ENCODE peak calls at places on chromosomes 6 and 20, in four cellular contexts. T, F, Y and A are unnamed samples.

GRCh38 chr6:149483849-149484635 is 772 bp downstream of the ZC3H12D start:
- DNase-seq in T (no peak), F (no peak), Y (no peak), A (no peak)

GRCh38 chr6:11833626-11834592 is 55.3 kb upstream of the ADTRP start:
- DNase-seq in T (peak), F (no peak), Y (peak), A (no peak)

GRCh38 chr6:125149256-125150144 is 4.1 kb upstream of the TPD52L1 start:
- DNase-seq in T (no peak), F (no peak), Y (no peak), A (peak)

GRCh38 chr20:22371843-22372242 is 212.5 kb downstream of the FOXA2 start:
- DNase-seq in T (no peak), F (no peak), Y (peak), A (no peak)

GRCh38 chr6:163811317-163811716 is 396.8 kb downstream of the QKI start:
- DNase-seq in T (no peak), F (no peak), Y (no peak), A (no peak)

GRCh38 chr6:147078602-147079001 is 125.6 kb upstream of the STXBP5 start:
- DNase-seq in T (no peak), F (no peak), Y (no peak), A (peak)

GRCh38 chr20:34916774-34917354 is 38.7 kb downstream of the GSS start:
- DNase-seq in T (no peak), F (no peak), Y (no peak), A (no peak)

GRCh38 chr6:125104425-125104824 is 49.1 kb upstream of the TPD52L1 start:
- DNase-seq in T (peak), F (peak), Y (no peak), A (peak)

GRCh38 chr6:168165373-168165772 is 86.4 kb upstream of the FRMD1 start:
- DNase-seq in T (no peak), F (no peak), Y (no peak), A (no peak)

GRCh38 chr20:63215101-63216040 is 560 bp downstream of the YTHDF1 start:
- DNase-seq in T (peak), F (peak), Y (no peak), A (peak)
- TF ChIP-seq FOS in T (no peak), F (no peak), Y (no peak), A (no peak)

DNA sequence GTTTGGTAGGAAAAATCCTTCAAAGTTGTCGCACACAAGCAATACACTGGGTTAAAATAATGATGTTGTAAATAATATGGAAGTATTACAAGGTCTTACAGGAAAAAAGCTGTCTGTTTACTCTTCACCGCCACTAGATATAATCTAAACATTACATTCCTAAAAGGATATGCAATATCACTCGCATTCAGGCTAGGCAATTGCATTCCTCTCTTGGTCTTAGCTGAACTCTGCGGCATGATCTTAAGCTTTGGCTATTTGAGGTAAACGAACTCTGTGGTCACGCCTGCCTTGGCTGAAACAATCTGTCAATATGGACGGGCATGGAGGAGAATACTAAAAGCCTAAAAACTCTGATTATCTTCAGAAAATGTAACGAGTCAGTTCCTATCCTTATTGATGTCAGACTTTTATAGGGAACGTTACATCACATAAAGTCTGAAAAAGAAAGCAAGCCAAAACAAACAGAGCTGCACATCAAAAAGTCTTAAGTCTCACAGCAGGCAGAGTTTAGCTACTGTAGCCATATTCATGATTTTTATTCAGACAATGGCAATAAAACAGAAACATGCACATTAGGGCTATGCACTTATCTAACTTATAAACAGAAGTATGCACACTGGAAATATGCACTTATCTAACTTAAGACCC is 30.8 kb upstream of the FILIP1 start:
- DNase-seq in T (no peak), F (peak), Y (no peak), A (peak)
- TF ChIP-seq FOS in T (no peak), F (no peak), Y (no peak), A (no peak)

GRCh38 chr20:5222919-5223634 is 93.7 kb downstream of the PROKR2 start:
- DNase-seq in T (peak), F (peak), Y (peak), A (peak)
- TF ChIP-seq FOS in T (no peak), F (no peak), Y (no peak), A (no peak)

DNA sequence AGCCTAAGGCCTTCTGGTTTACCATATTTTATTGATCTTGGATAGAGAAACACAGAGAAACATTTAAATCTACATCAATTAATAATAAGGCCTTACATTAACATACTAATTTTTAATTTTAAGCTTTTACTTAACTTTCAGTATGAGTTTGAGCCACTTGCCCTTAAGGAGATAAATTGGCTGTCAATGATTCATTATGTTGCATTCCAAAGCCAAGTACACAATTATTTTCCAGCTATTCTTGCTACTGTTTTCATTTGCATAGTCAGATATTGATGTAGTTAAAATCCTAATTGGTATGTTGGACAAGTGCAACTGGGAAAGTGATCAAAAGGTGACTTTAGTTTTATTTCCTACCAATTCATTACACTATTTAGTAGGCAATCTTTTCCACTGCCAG is 58.2 kb downstream of the MOCS1 start:
- DNase-seq in T (no peak), F (no peak), Y (no peak), A (peak)
- TF ChIP-seq FOS in T (no peak), F (no peak), Y (no peak), A (no peak)

GRCh38 chr20:60718743-60719142 is 533.3 kb upstream of the CDH4 start:
- DNase-seq in T (peak), F (no peak), Y (no peak), A (no peak)

GRCh38 chr20:60715172-60715571 is 536.9 kb upstream of the CDH4 start:
- DNase-seq in T (peak), F (no peak), Y (no peak), A (no peak)
- TF ChIP-seq FOS in T (no peak), F (no peak), Y (no peak), A (no peak)

GRCh38 chr20:23918896-23919295 is 39.3 kb upstream of the CST5 start:
- DNase-seq in T (no peak), F (no peak), Y (no peak), A (no peak)
- TF ChIP-seq FOS in T (no peak), F (no peak), Y (no peak), A (no peak)

GRCh38 chr20:33626190-33626589 is 35.9 kb upstream of the C20orf144 start:
- DNase-seq in T (no peak), F (no peak), Y (no peak), A (no peak)
- TF ChIP-seq FOS in T (no peak), F (no peak), Y (no peak), A (no peak)

GRCh38 chr20:33650753-33651561 is 11.2 kb upstream of the C20orf144 start:
- DNase-seq in T (no peak), F (no peak), Y (no peak), A (no peak)
- TF ChIP-seq FOS in T (no peak), F (no peak), Y (no peak), A (no peak)